ENCODE peak calls at places on chromosomes 4 and X, in seven cellular contexts. One of them, this sample, is unnamed.

GRCh38 chr4:180101348-180102083 is 2141.7 kb upstream of the TENM3 start:
- DNase-seq in psoas muscle: no peak
- DNase-seq in activated CD4-positive, alpha-beta T cell treated with anti-CD3 and anti-CD28 coated beads for 1 hour: no peak
- DNase-seq in OCI-LY7: no peak
- DNase-seq in amniotic stem cell: no peak
- DNase-seq in foreskin fibroblast: no peak
- DNase-seq in stimulated activated CD4-positive, alpha-beta T cell treated with anti-CD3 and anti-CD28 coated beads, TNF-alpha, amount 100 ng/mL, for 4 hours: no peak
- DNase-seq in this sample: no peak

GRCh38 chrX:6149231-6149870 is 79.3 kb downstream of the NLGN4X start:
- DNase-seq in stimulated activated CD4-positive, alpha-beta T cell treated with anti-CD3 and anti-CD28 coated beads, TNF-alpha, amount 100 ng/mL, for 4 hours: no peak
- DNase-seq in foreskin fibroblast: peak
- DNase-seq in OCI-LY7: no peak
- DNase-seq in psoas muscle: no peak
- DNase-seq in amniotic stem cell: no peak
- DNase-seq in activated CD4-positive, alpha-beta T cell treated with anti-CD3 and anti-CD28 coated beads for 1 hour: no peak
- DNase-seq in this sample: no peak

GRCh38 chr4:33924239-33924638 is 2320.1 kb downstream of the ARAP2 start:
- DNase-seq in stimulated activated CD4-positive, alpha-beta T cell treated with anti-CD3 and anti-CD28 coated beads, TNF-alpha, amount 100 ng/mL, for 4 hours: no peak
- DNase-seq in amniotic stem cell: peak
- DNase-seq in activated CD4-positive, alpha-beta T cell treated with anti-CD3 and anti-CD28 coated beads for 1 hour: no peak
- DNase-seq in foreskin fibroblast: peak
- DNase-seq in OCI-LY7: no peak
- DNase-seq in psoas muscle: no peak
- DNase-seq in this sample: no peak

GRCh38 chr4:7815562-7815961 is 124.1 kb downstream of the AFAP1 start:
- DNase-seq in OCI-LY7: no peak
- DNase-seq in amniotic stem cell: peak
- DNase-seq in stimulated activated CD4-positive, alpha-beta T cell treated with anti-CD3 and anti-CD28 coated beads, TNF-alpha, amount 100 ng/mL, for 4 hours: no peak
- DNase-seq in activated CD4-positive, alpha-beta T cell treated with anti-CD3 and anti-CD28 coated beads for 1 hour: no peak
- DNase-seq in psoas muscle: no peak
- DNase-seq in foreskin fibroblast: peak
- DNase-seq in this sample: no peak

GRCh38 chr4:21888195-21888976 is 60.2 kb downstream of the KCNIP4 start:
- DNase-seq in activated CD4-positive, alpha-beta T cell treated with anti-CD3 and anti-CD28 coated beads for 1 hour: no peak
- DNase-seq in OCI-LY7: no peak
- DNase-seq in psoas muscle: no peak
- DNase-seq in amniotic stem cell: peak
- DNase-seq in foreskin fibroblast: peak
- DNase-seq in stimulated activated CD4-positive, alpha-beta T cell treated with anti-CD3 and anti-CD28 coated beads, TNF-alpha, amount 100 ng/mL, for 4 hours: no peak
- DNase-seq in this sample: peak

GRCh38 chr4:16250665-16251365 is 24.5 kb upstream of the TAPT1 start:
- DNase-seq in psoas muscle: no peak
- DNase-seq in foreskin fibroblast: peak
- DNase-seq in OCI-LY7: no peak
- DNase-seq in amniotic stem cell: no peak
- DNase-seq in stimulated activated CD4-positive, alpha-beta T cell treated with anti-CD3 and anti-CD28 coated beads, TNF-alpha, amount 100 ng/mL, for 4 hours: no peak
- DNase-seq in activated CD4-positive, alpha-beta T cell treated with anti-CD3 and anti-CD28 coated beads for 1 hour: no peak
- DNase-seq in this sample: no peak

GRCh38 chr4:101222156-101222845 is 125.0 kb downstream of the PPP3CA start:
- DNase-seq in stimulated activated CD4-positive, alpha-beta T cell treated with anti-CD3 and anti-CD28 coated beads, TNF-alpha, amount 100 ng/mL, for 4 hours: no peak
- DNase-seq in activated CD4-positive, alpha-beta T cell treated with anti-CD3 and anti-CD28 coated beads for 1 hour: no peak
- DNase-seq in psoas muscle: no peak
- DNase-seq in foreskin fibroblast: peak
- DNase-seq in OCI-LY7: no peak
- DNase-seq in amniotic stem cell: no peak
- DNase-seq in this sample: no peak

GRCh38 chr4:26360273-26360672 is 39.5 kb downstream of the RBPJ start:
- DNase-seq in activated CD4-positive, alpha-beta T cell treated with anti-CD3 and anti-CD28 coated beads for 1 hour: no peak
- DNase-seq in stimulated activated CD4-positive, alpha-beta T cell treated with anti-CD3 and anti-CD28 coated beads, TNF-alpha, amount 100 ng/mL, for 4 hours: no peak
- DNase-seq in OCI-LY7: no peak
- DNase-seq in foreskin fibroblast: no peak
- DNase-seq in psoas muscle: no peak
- DNase-seq in amniotic stem cell: no peak
- DNase-seq in this sample: no peak

GRCh38 chr4:6087669-6088068 is 69.4 kb upstream of the C4orf50 start:
- DNase-seq in foreskin fibroblast: no peak
- DNase-seq in stimulated activated CD4-positive, alpha-beta T cell treated with anti-CD3 and anti-CD28 coated beads, TNF-alpha, amount 100 ng/mL, for 4 hours: no peak
- DNase-seq in psoas muscle: no peak
- DNase-seq in OCI-LY7: peak
- DNase-seq in activated CD4-positive, alpha-beta T cell treated with anti-CD3 and anti-CD28 coated beads for 1 hour: no peak
- DNase-seq in amniotic stem cell: no peak
- DNase-seq in this sample: peak

GRCh38 chrX:30060718-30061117 is 154.6 kb upstream of the MAGEB2 start:
- DNase-seq in amniotic stem cell: no peak
- DNase-seq in psoas muscle: no peak
- DNase-seq in foreskin fibroblast: peak
- DNase-seq in OCI-LY7: no peak
- DNase-seq in activated CD4-positive, alpha-beta T cell treated with anti-CD3 and anti-CD28 coated beads for 1 hour: no peak
- DNase-seq in stimulated activated CD4-positive, alpha-beta T cell treated with anti-CD3 and anti-CD28 coated beads, TNF-alpha, amount 100 ng/mL, for 4 hours: no peak
- DNase-seq in this sample: no peak

GRCh38 chr4:146514651-146515379 is 6.9 kb downstream of the SLC10A7 start:
- DNase-seq in stimulated activated CD4-positive, alpha-beta T cell treated with anti-CD3 and anti-CD28 coated beads, TNF-alpha, amount 100 ng/mL, for 4 hours: no peak
- DNase-seq in foreskin fibroblast: no peak
- DNase-seq in psoas muscle: no peak
- DNase-seq in activated CD4-positive, alpha-beta T cell treated with anti-CD3 and anti-CD28 coated beads for 1 hour: no peak
- DNase-seq in amniotic stem cell: no peak
- DNase-seq in OCI-LY7: no peak
- DNase-seq in this sample: no peak

GRCh38 chrX:82585868-82586267 is 922.2 kb upstream of the POU3F4 start:
- DNase-seq in foreskin fibroblast: no peak
- DNase-seq in amniotic stem cell: no peak
- DNase-seq in psoas muscle: no peak
- DNase-seq in stimulated activated CD4-positive, alpha-beta T cell treated with anti-CD3 and anti-CD28 coated beads, TNF-alpha, amount 100 ng/mL, for 4 hours: no peak
- DNase-seq in activated CD4-positive, alpha-beta T cell treated with anti-CD3 and anti-CD28 coated beads for 1 hour: no peak
- DNase-seq in OCI-LY7: no peak
- DNase-seq in this sample: no peak

GRCh38 chrX:40243699-40244098 is 145.9 kb upstream of the BCOR start:
- DNase-seq in OCI-LY7: no peak
- DNase-seq in psoas muscle: no peak
- DNase-seq in stimulated activated CD4-positive, alpha-beta T cell treated with anti-CD3 and anti-CD28 coated beads, TNF-alpha, amount 100 ng/mL, for 4 hours: no peak
- DNase-seq in activated CD4-positive, alpha-beta T cell treated with anti-CD3 and anti-CD28 coated beads for 1 hour: no peak
- DNase-seq in foreskin fibroblast: peak
- DNase-seq in amniotic stem cell: no peak
- DNase-seq in this sample: no peak

GRCh38 chrX:16754019-16754418 is 32.2 kb upstream of the TXLNG start:
- DNase-seq in amniotic stem cell: no peak
- DNase-seq in OCI-LY7: no peak
- DNase-seq in psoas muscle: no peak
- DNase-seq in foreskin fibroblast: no peak
- DNase-seq in stimulated activated CD4-positive, alpha-beta T cell treated with anti-CD3 and anti-CD28 coated beads, TNF-alpha, amount 100 ng/mL, for 4 hours: no peak
- DNase-seq in activated CD4-positive, alpha-beta T cell treated with anti-CD3 and anti-CD28 coated beads for 1 hour: no peak
- DNase-seq in this sample: no peak

GRCh38 chrX:77446029-77446585 is 1.1 kb upstream of the FGF16 start:
- DNase-seq in activated CD4-positive, alpha-beta T cell treated with anti-CD3 and anti-CD28 coated beads for 1 hour: no peak
- DNase-seq in foreskin fibroblast: peak
- DNase-seq in psoas muscle: no peak
- DNase-seq in amniotic stem cell: no peak
- DNase-seq in stimulated activated CD4-positive, alpha-beta T cell treated with anti-CD3 and anti-CD28 coated beads, TNF-alpha, amount 100 ng/mL, for 4 hours: no peak
- DNase-seq in OCI-LY7: no peak
- DNase-seq in this sample: no peak

GRCh38 chrX:108018659-108019381 is 26.0 kb upstream of the VSIG1 start:
- DNase-seq in OCI-LY7: no peak
- DNase-seq in activated CD4-positive, alpha-beta T cell treated with anti-CD3 and anti-CD28 coated beads for 1 hour: peak
- DNase-seq in foreskin fibroblast: no peak
- DNase-seq in psoas muscle: no peak
- DNase-seq in stimulated activated CD4-positive, alpha-beta T cell treated with anti-CD3 and anti-CD28 coated beads, TNF-alpha, amount 100 ng/mL, for 4 hours: no peak
- DNase-seq in amniotic stem cell: no peak
- DNase-seq in this sample: no peak

GRCh38 chr4:32184186-32184585 is 1464.0 kb downstream of the PCDH7 start:
- DNase-seq in OCI-LY7: no peak
- DNase-seq in amniotic stem cell: no peak
- DNase-seq in psoas muscle: no peak
- DNase-seq in stimulated activated CD4-positive, alpha-beta T cell treated with anti-CD3 and anti-CD28 coated beads, TNF-alpha, amount 100 ng/mL, for 4 hours: no peak
- DNase-seq in activated CD4-positive, alpha-beta T cell treated with anti-CD3 and anti-CD28 coated beads for 1 hour: no peak
- DNase-seq in foreskin fibroblast: no peak
- DNase-seq in this sample: no peak

GRCh38 chr4:169249214-169249973 is 21.4 kb downstream of the SH3RF1 start:
- DNase-seq in foreskin fibroblast: peak
- DNase-seq in OCI-LY7: no peak
- DNase-seq in psoas muscle: no peak
- DNase-seq in stimulated activated CD4-positive, alpha-beta T cell treated with anti-CD3 and anti-CD28 coated beads, TNF-alpha, amount 100 ng/mL, for 4 hours: no peak
- DNase-seq in amniotic stem cell: no peak
- DNase-seq in activated CD4-positive, alpha-beta T cell treated with anti-CD3 and anti-CD28 coated beads for 1 hour: no peak
- DNase-seq in this sample: no peak

GRCh38 chr4:13988347-13989265 is 361.1 kb upstream of the BOD1L1 start:
- DNase-seq in OCI-LY7: no peak
- DNase-seq in psoas muscle: peak
- DNase-seq in stimulated activated CD4-positive, alpha-beta T cell treated with anti-CD3 and anti-CD28 coated beads, TNF-alpha, amount 100 ng/mL, for 4 hours: no peak
- DNase-seq in amniotic stem cell: peak
- DNase-seq in activated CD4-positive, alpha-beta T cell treated with anti-CD3 and anti-CD28 coated beads for 1 hour: no peak
- DNase-seq in foreskin fibroblast: peak
- DNase-seq in this sample: no peak

GRCh38 chr4:7691992-7692391 is 247.7 kb downstream of the AFAP1 start:
- DNase-seq in amniotic stem cell: no peak
- DNase-seq in foreskin fibroblast: peak
- DNase-seq in stimulated activated CD4-positive, alpha-beta T cell treated with anti-CD3 and anti-CD28 coated beads, TNF-alpha, amount 100 ng/mL, for 4 hours: no peak
- DNase-seq in activated CD4-positive, alpha-beta T cell treated with anti-CD3 and anti-CD28 coated beads for 1 hour: no peak
- DNase-seq in OCI-LY7: no peak
- DNase-seq in psoas muscle: no peak
- DNase-seq in this sample: no peak

GRCh38 chrX:42680651-42681050 is 97.3 kb downstream of the PPP1R2C start:
- DNase-seq in amniotic stem cell: no peak
- DNase-seq in foreskin fibroblast: peak
- DNase-seq in stimulated activated CD4-positive, alpha-beta T cell treated with anti-CD3 and anti-CD28 coated beads, TNF-alpha, amount 100 ng/mL, for 4 hours: no peak
- DNase-seq in activated CD4-positive, alpha-beta T cell treated with anti-CD3 and anti-CD28 coated beads for 1 hour: no peak
- DNase-seq in psoas muscle: no peak
- DNase-seq in OCI-LY7: peak
- DNase-seq in this sample: no peak

GRCh38 chr4:15498356-15498755 is 28.7 kb downstream of the CC2D2A start:
- DNase-seq in amniotic stem cell: no peak
- DNase-seq in stimulated activated CD4-positive, alpha-beta T cell treated with anti-CD3 and anti-CD28 coated beads, TNF-alpha, amount 100 ng/mL, for 4 hours: no peak
- DNase-seq in foreskin fibroblast: peak
- DNase-seq in psoas muscle: no peak
- DNase-seq in activated CD4-positive, alpha-beta T cell treated with anti-CD3 and anti-CD28 coated beads for 1 hour: no peak
- DNase-seq in OCI-LY7: no peak
- DNase-seq in this sample: no peak

GRCh38 chrX:2342281-2342688 is 158.5 kb downstream of the DHRSX start:
- DNase-seq in activated CD4-positive, alpha-beta T cell treated with anti-CD3 and anti-CD28 coated beads for 1 hour: no peak
- DNase-seq in stimulated activated CD4-positive, alpha-beta T cell treated with anti-CD3 and anti-CD28 coated beads, TNF-alpha, amount 100 ng/mL, for 4 hours: no peak
- DNase-seq in amniotic stem cell: no peak
- DNase-seq in foreskin fibroblast: no peak
- DNase-seq in OCI-LY7: no peak
- DNase-seq in psoas muscle: peak
- DNase-seq in this sample: no peak

GRCh38 chr4:20612313-20612712 is 87.9 kb upstream of the PACRGL start:
- DNase-seq in activated CD4-positive, alpha-beta T cell treated with anti-CD3 and anti-CD28 coated beads for 1 hour: no peak
- DNase-seq in OCI-LY7: no peak
- DNase-seq in psoas muscle: no peak
- DNase-seq in stimulated activated CD4-positive, alpha-beta T cell treated with anti-CD3 and anti-CD28 coated beads, TNF-alpha, amount 100 ng/mL, for 4 hours: no peak
- DNase-seq in amniotic stem cell: no peak
- DNase-seq in foreskin fibroblast: no peak
- DNase-seq in this sample: no peak

This sample was measured in NCI-H526.